ENCODE peak calls at places on chromosomes 4 and X, in eight cellular contexts. I is fibroblast of gingiva; Y is stomach; X is CD4-positive, alpha-beta T cell; N is SK-N-SH; C is DMS79; B is heart left ventricle; K is RWPE1. Z is an unnamed sample.

GRCh38 chr4:26860922-26861433 is 337 bp downstream of the STIM2 start:
- DNase-seq in I (peak), Y (peak), X (peak), N (peak), C (no peak), B (no peak), K (no peak), Z (peak)

GRCh38 chrX:31931225-31931624 is 859.4 kb upstream of the FTHL17 start:
- DNase-seq in I (no peak), Y (no peak), X (no peak), N (no peak), C (no peak), B (no peak), K (peak), Z (no peak)

GRCh38 chrX:154398668-154399526 is 720 bp downstream of the RPL10 start:
- DNase-seq in I (peak), Y (peak), X (peak), N (peak), C (peak), B (peak), K (no peak), Z (peak)

GRCh38 chrX:2732649-2733048 is 19.2 kb upstream of the XG start:
- DNase-seq in I (no peak), Y (no peak), X (no peak), N (no peak), C (no peak), B (no peak), K (no peak), Z (no peak)

GRCh38 chrX:10617964-10618342 is 2.4 kb downstream of the MID1 start:
- DNase-seq in I (no peak), Y (peak), X (no peak), N (peak), C (no peak), B (no peak), K (peak), Z (no peak)

GRCh38 chr4:158787718-158788441 is 19.1 kb downstream of the FNIP2 start:
- DNase-seq in I (no peak), Y (no peak), X (no peak), N (no peak), C (no peak), B (no peak), K (no peak), Z (no peak)

GRCh38 chr4:113449407-113449974 is 312.0 kb downstream of the CAMK2D start:
- DNase-seq in I (peak), Y (no peak), X (no peak), N (no peak), C (no peak), B (no peak), K (no peak), Z (no peak)

GRCh38 chrX:109270580-109271484 is 211.1 kb downstream of the GUCY2F start:
- DNase-seq in I (no peak), Y (peak), X (no peak), N (no peak), C (peak), B (no peak), K (peak), Z (no peak)

GRCh38 chrX:68991691-68992345 is 163.0 kb downstream of the EFNB1 start:
- DNase-seq in I (no peak), Y (no peak), X (no peak), N (no peak), C (no peak), B (no peak), K (no peak), Z (no peak)

GRCh38 chrX:20545538-20545937 is 278.8 kb upstream of the RPS6KA3 start:
- DNase-seq in I (peak), Y (no peak), X (no peak), N (no peak), C (no peak), B (no peak), K (no peak), Z (no peak)

GRCh38 chr4:74578329-74578728 is 133.4 kb downstream of the AREG start:
- DNase-seq in I (no peak), Y (no peak), X (no peak), N (no peak), C (no peak), B (no peak), K (no peak), Z (no peak)

GRCh38 chr4:54231419-54232150 is 2.5 kb downstream of the PDGFRA start:
- DNase-seq in I (peak), Y (no peak), X (no peak), N (peak), C (no peak), B (peak), K (no peak), Z (no peak)

GRCh38 chr4:119730644-119730995 is 102.0 kb upstream of the PDE5A start:
- DNase-seq in I (peak), Y (no peak), X (no peak), N (no peak), C (no peak), B (no peak), K (no peak), Z (no peak)

GRCh38 chr4:102503831-102504786 is 3.0 kb downstream of the NFKB1 start:
- DNase-seq in I (no peak), Y (no peak), X (no peak), N (no peak), C (no peak), B (no peak), K (no peak), Z (no peak)

GRCh38 chr4:4937926-4938325 is 78.5 kb downstream of the MSX1 start:
- DNase-seq in I (no peak), Y (no peak), X (no peak), N (no peak), C (no peak), B (no peak), K (no peak), Z (no peak)

GRCh38 chr4:31045151-31045550 is 325.0 kb downstream of the PCDH7 start:
- DNase-seq in I (no peak), Y (no peak), X (no peak), N (no peak), C (no peak), B (no peak), K (no peak), Z (no peak)

GRCh38 chrX:17944833-17945497 is 83.9 kb upstream of the RAI2 start:
- DNase-seq in I (no peak), Y (no peak), X (no peak), N (peak), C (no peak), B (no peak), K (no peak), Z (no peak)

GRCh38 chrX:19625612-19626011 is 110.3 kb upstream of the MAP3K15 start:
- DNase-seq in I (no peak), Y (no peak), X (peak), N (no peak), C (no peak), B (no peak), K (peak), Z (no peak)

GRCh38 chr4:143381171-143382118 is 44.8 kb downstream of the GAB1 start:
- DNase-seq in I (peak), Y (peak), X (no peak), N (peak), C (peak), B (peak), K (peak), Z (no peak)

GRCh38 chrX:127037179-127037578 is 217.7 kb downstream of the PRR32 start:
- DNase-seq in I (no peak), Y (no peak), X (no peak), N (no peak), C (no peak), B (no peak), K (no peak), Z (no peak)

GRCh38 chrX:72052415-72053090 is 79.2 kb downstream of the RTL5 start:
- DNase-seq in I (no peak), Y (no peak), X (no peak), N (no peak), C (no peak), B (no peak), K (no peak), Z (no peak)

GRCh38 chrX:26918633-26919032 is 544.5 kb downstream of the PPP4R3C start:
- DNase-seq in I (peak), Y (no peak), X (no peak), N (peak), C (no peak), B (no peak), K (no peak), Z (no peak)

GRCh38 chr4:173200103-173200502 is 31.5 kb downstream of the GALNT7 start:
- DNase-seq in I (no peak), Y (no peak), X (no peak), N (no peak), C (no peak), B (no peak), K (no peak), Z (no peak)

GRCh38 chrX:118655561-118656246 is 71.7 kb upstream of the IL13RA1 start:
- DNase-seq in I (peak), Y (no peak), X (no peak), N (no peak), C (no peak), B (no peak), K (no peak), Z (no peak)

GRCh38 chr4:26441771-26442170 is 48.5 kb downstream of the CCKAR start:
- DNase-seq in I (no peak), Y (no peak), X (no peak), N (no peak), C (no peak), B (no peak), K (no peak), Z (no peak)

GRCh38 chr4:76809594-76810305 is 88.2 kb downstream of the SOWAHB start:
- DNase-seq in I (peak), Y (no peak), X (no peak), N (no peak), C (no peak), B (no peak), K (no peak), Z (no peak)

GRCh38 chr4:111639876-111640275 is 505.4 kb upstream of the FAM241A start:
- DNase-seq in I (no peak), Y (no peak), X (no peak), N (no peak), C (no peak), B (no peak), K (peak), Z (no peak)

GRCh38 chr4:141131738-141132688 is 1.3 kb downstream of the RNF150 start:
- DNase-seq in I (no peak), Y (no peak), X (no peak), N (no peak), C (no peak), B (peak), K (no peak), Z (no peak)

GRCh38 chr4:55359397-55359916 is 13.4 kb downstream of the SRD5A3 start:
- DNase-seq in I (peak), Y (no peak), X (no peak), N (no peak), C (no peak), B (peak), K (no peak), Z (no peak)

GRCh38 chrX:119512145-119512800 is 44.0 kb downstream of the SLC25A5 start:
- DNase-seq in I (peak), Y (peak), X (no peak), N (peak), C (peak), B (peak), K (peak), Z (no peak)

GRCh38 chrX:118231464-118231863 is 114.4 kb upstream of the WDR44 start:
- DNase-seq in I (peak), Y (no peak), X (no peak), N (no peak), C (no peak), B (no peak), K (no peak), Z (no peak)

GRCh38 chr4:55075823-55076418 is 49.5 kb downstream of the KDR start:
- DNase-seq in I (no peak), Y (no peak), X (no peak), N (no peak), C (no peak), B (no peak), K (no peak), Z (no peak)

GRCh38 chr4:145481942-145482208 is 222 bp downstream of the SMAD1 start:
- DNase-seq in I (no peak), Y (no peak), X (no peak), N (no peak), C (no peak), B (no peak), K (no peak), Z (peak)

GRCh38 chr4:112633477-112634235 is 3.1 kb downstream of the ZGRF1 start:
- DNase-seq in I (peak), Y (no peak), X (no peak), N (peak), C (no peak), B (no peak), K (peak), Z (no peak)

GRCh38 chr4:122663814-122664610 is 43.1 kb upstream of the IL21 start:
- DNase-seq in I (no peak), Y (no peak), X (no peak), N (no peak), C (no peak), B (no peak), K (no peak), Z (no peak)

GRCh38 chr4:28557755-28558154 is 1697.1 kb downstream of the STIM2 start:
- DNase-seq in I (no peak), Y (no peak), X (no peak), N (no peak), C (no peak), B (no peak), K (no peak), Z (no peak)

GRCh38 chr4:109043286-109043685 is 259.2 kb downstream of the COL25A1 start:
- DNase-seq in I (no peak), Y (no peak), X (no peak), N (no peak), C (no peak), B (no peak), K (no peak), Z (no peak)

GRCh38 chrX:85851418-85851817 is 195.9 kb downstream of the CHM start:
- DNase-seq in I (no peak), Y (peak), X (no peak), N (peak), C (no peak), B (no peak), K (peak), Z (no peak)

GRCh38 chrX:87160435-87161010 is 357.1 kb upstream of the KLHL4 start:
- DNase-seq in I (no peak), Y (no peak), X (no peak), N (no peak), C (no peak), B (no peak), K (no peak), Z (no peak)

Z was measured in naive thymus-derived CD8-positive, alpha-beta T cell.